ENCODE peak calls at places on chromosome 1, in four cellular contexts. H, O, V and Q are unnamed samples.

GRCh38 chr1:80582980-80583379 is 1217.8 kb upstream of the ADGRL2 start:
- DNase-seq in H (no peak), V (no peak), O (no peak), Q (no peak)

GRCh38 chr1:180482425-180483275 is 19.7 kb downstream of the ACBD6 start:
- DNase-seq in H (peak), O (no peak), V (peak), Q (no peak)

GRCh38 chr1:210239295-210240155 is 6.9 kb downstream of the SERTAD4 start:
- DNase-seq in V (no peak), O (no peak), H (peak), Q (peak)

GRCh38 chr1:205658943-205659581 is 21.2 kb downstream of the SLC45A3 start:
- DNase-seq in V (peak), H (peak), O (no peak), Q (peak)

GRCh38 chr1:35707253-35708178 is 11.2 kb downstream of the C1orf216 start:
- DNase-seq in H (peak), O (no peak), V (peak), Q (peak)

GRCh38 chr1:218785928-218786327 is 387.8 kb upstream of the LYPLAL1 start:
- DNase-seq in V (no peak), H (no peak), O (no peak), Q (no peak)

GRCh38 chr1:151327903-151328674 is 873 bp upstream of the PI4KB start:
- DNase-seq in O (no peak), H (peak), V (peak), Q (peak)

GRCh38 chr1:36735939-36736730 is 253.4 kb upstream of the CSF3R start:
- DNase-seq in O (no peak), V (no peak), H (no peak), Q (no peak)

GRCh38 chr1:230600111-230601000 is 41.9 kb upstream of the COG2 start:
- DNase-seq in H (no peak), O (no peak), V (no peak), Q (no peak)